ENCODE peak calls at places on chromosomes 4 and X, in ten cellular contexts. W, O, R, V, P, E, H, I, L and C are unnamed samples.

GRCh38 chr4:140233811-140234696 is 80.1 kb upstream of the MAML3 start:
- DNase-seq in L (no peak), I (no peak), E (peak; percentile 64), W (peak; percentile 89), P (peak; percentile 49), O (no peak), V (no peak), R (no peak), H (peak; percentile 35), C (no peak)

GRCh38 chrX:86747091-86747490 is 598.8 kb downstream of the DACH2 start:
- DNase-seq in R (no peak), L (no peak), V (no peak), O (no peak), H (no peak), W (no peak), P (no peak), E (no peak), I (no peak), C (no peak)

GRCh38 chr4:10417720-10418119 is 39.5 kb downstream of the ZNF518B start:
- DNase-seq in I (no peak), W (peak; percentile 12), R (no peak), V (no peak), E (no peak), L (no peak), H (no peak), O (no peak), P (no peak), C (no peak)

GRCh38 chr4:123547818-123548200 is 151.2 kb downstream of the SPRY1 start:
- DNase-seq in W (no peak), L (no peak), P (no peak), V (no peak), I (no peak), H (no peak), R (no peak), O (no peak), E (no peak), C (no peak)

GRCh38 chrX:151694661-151695582 is at the start of gene PRRG3:
- DNase-seq in L (peak; percentile 30), E (no peak), V (no peak), H (no peak), P (no peak), I (no peak), R (no peak), O (no peak), W (no peak), C (no peak)

GRCh38 chr4:71344067-71344466 is 5.2 kb downstream of the SLC4A4 start:
- DNase-seq in O (no peak), R (no peak), E (no peak), P (no peak), V (no peak), L (no peak), H (no peak), W (no peak), I (no peak), C (no peak)

GRCh38 chr4:67725981-67726380 is 25.0 kb upstream of the UBA6 start:
- DNase-seq in W (peak; percentile 90), I (no peak), L (no peak), E (no peak), V (no peak), R (no peak), P (no peak), O (no peak), H (no peak), C (no peak)

GRCh38 chr4:122576261-122577188 is 44.3 kb downstream of the IL21 start:
- DNase-seq in V (no peak), H (peak; percentile 11), R (no peak), W (peak; percentile 56), L (no peak), I (no peak), E (peak; percentile 38), O (peak; percentile 18), P (peak; percentile 59), C (peak; percentile 69)

GRCh38 chr4:140112576-140112975 is 41.4 kb downstream of the MAML3 start:
- DNase-seq in V (no peak), I (no peak), O (no peak), E (no peak), W (no peak), L (no peak), R (no peak), P (peak; percentile 24), H (no peak), C (no peak)

GRCh38 chr4:127370495-127371069 is 262.2 kb upstream of the INTU start:
- DNase-seq in O (no peak), W (no peak), E (no peak), I (no peak), V (no peak), L (no peak), P (no peak), R (no peak), H (no peak), C (peak; percentile 17)

GRCh38 chr4:115294717-115295116 is 181.3 kb upstream of the NDST4 start:
- DNase-seq in E (no peak), R (no peak), W (no peak), L (no peak), V (no peak), P (no peak), H (no peak), I (no peak), O (no peak), C (no peak)

GRCh38 chr4:26701786-26702227 is 117.9 kb downstream of the TBC1D19 start:
- DNase-seq in E (no peak), O (no peak), I (no peak), R (no peak), L (no peak), H (no peak), V (no peak), P (peak; percentile 7), W (peak; percentile 31), C (peak; percentile 9)

GRCh38 chrX:110417128-110417527 is 58.5 kb downstream of the RTL9 start:
- DNase-seq in P (no peak), E (no peak), W (no peak), V (no peak), I (no peak), L (no peak), H (no peak), R (no peak), O (no peak), C (no peak)

GRCh38 chr4:43411226-43411625 is 518.7 kb downstream of the GRXCR1 start:
- DNase-seq in L (no peak), H (no peak), V (no peak), E (no peak), P (no peak), W (peak; percentile 29), R (no peak), I (no peak), O (no peak), C (no peak)

GRCh38 chr4:5797866-5798265 is 86.9 kb downstream of the EVC start:
- DNase-seq in E (no peak), I (no peak), V (no peak), R (no peak), O (no peak), H (no peak), L (no peak), P (no peak), W (no peak), C (no peak)

GRCh38 chr4:19659131-19659530 is 592.6 kb upstream of the SLIT2 start:
- DNase-seq in V (no peak), R (no peak), E (no peak), H (no peak), O (no peak), W (no peak), L (no peak), P (no peak), I (no peak), C (peak; percentile 80)

GRCh38 chrX:134685662-134686061 is 27.4 kb upstream of the PLAC1 start:
- DNase-seq in V (no peak), P (peak; percentile 56), I (no peak), R (no peak), L (no peak), H (no peak), O (no peak), W (peak; percentile 75), E (no peak), C (no peak)

GRCh38 chr4:91089194-91089593 is 962.0 kb downstream of the CCSER1 start:
- DNase-seq in P (no peak), I (no peak), R (no peak), O (no peak), H (no peak), V (no peak), E (no peak), W (no peak), L (no peak), C (no peak)

GRCh38 chr4:80259012-80259411 is 7.5 kb upstream of the FGF5 start:
- DNase-seq in I (peak; percentile 86), W (no peak), P (no peak), O (peak; percentile 89), H (no peak), E (no peak), V (no peak), R (no peak), L (no peak), C (peak; percentile 31)

GRCh38 chrX:129961180-129962083 is 21.0 kb upstream of the BCORL1 start:
- DNase-seq in L (peak; percentile 72), V (no peak), I (peak; percentile 58), E (no peak), R (peak; percentile 55), H (no peak), P (peak; percentile 41), W (peak; percentile 13), O (peak; percentile 55), C (peak; percentile 33)